ENCODE peak calls at places on chromosomes 3 and 15, in six cellular contexts. E, K, M, Z, H and V are unnamed samples.

GRCh38 chr15:78266229-78266628 is 1.9 kb downstream of the DNAJA4 start:
- DNase-seq in E (no peak), K (no peak), M (no peak), Z (no peak), H (no peak), V (no peak)

GRCh38 chr3:129336093-129336706 is 57.5 kb downstream of the HMCES start:
- DNase-seq in E (no peak), K (no peak), M (no peak), Z (no peak), H (no peak), V (no peak)

GRCh38 chr3:101676765-101677435 is at the start of gene ZBTB11:
- DNase-seq in E (peak; percentile 100), K (peak; percentile 100), M (peak; percentile 100), Z (peak; percentile 100), H (peak; percentile 100), V (peak; percentile 99)

GRCh38 chr15:75916978-75917377 is 13.3 kb downstream of the FBXO22 start:
- DNase-seq in E (no peak), K (no peak), M (no peak), Z (no peak), H (no peak), V (no peak)

GRCh38 chr3:17157713-17158112 is 273.0 kb downstream of the PLCL2 start:
- DNase-seq in E (peak; percentile 57), K (no peak), M (no peak), Z (no peak), H (no peak), V (no peak)

GRCh38 chr3:114274929-114275328 is 18.9 kb upstream of the TIGIT start:
- DNase-seq in E (peak; percentile 51), K (peak; percentile 14), M (no peak), Z (no peak), H (no peak), V (no peak)

GRCh38 chr3:4595709-4596108 is 102.6 kb downstream of the ITPR1 start:
- DNase-seq in E (no peak), K (no peak), M (no peak), Z (no peak), H (no peak), V (no peak)

GRCh38 chr3:16462679-16463078 is 50.8 kb downstream of the RFTN1 start:
- DNase-seq in E (no peak), K (no peak), M (no peak), Z (no peak), H (no peak), V (no peak)

GRCh38 chr3:125300416-125300815 is 74.7 kb downstream of the ZNF148 start:
- DNase-seq in E (peak; percentile 84), K (no peak), M (no peak), Z (no peak), H (peak; percentile 72), V (no peak)

GRCh38 chr3:47613723-47614122 is 35.1 kb upstream of the CSPG5 start:
- DNase-seq in E (no peak), K (no peak), M (no peak), Z (no peak), H (no peak), V (no peak)

GRCh38 chr3:110928016-110928662 is 143.5 kb upstream of the NECTIN3 start:
- DNase-seq in E (no peak), K (no peak), M (no peak), Z (no peak), H (no peak), V (no peak)

GRCh38 chr3:127551971-127552370 is 38.6 kb downstream of the TPRA1 start:
- DNase-seq in E (no peak), K (no peak), M (no peak), Z (no peak), H (no peak), V (no peak)
- H4K91ac ChIP-seq in E (no peak overlapping the region), K (no peak overlapping the region), M (no peak overlapping the region), Z (no peak overlapping the region), H (no peak overlapping the region), V (no peak overlapping the region)

GRCh38 chr3:34411596-34411995 is 613.2 kb downstream of the PDCD6IP start:
- DNase-seq in E (no peak), K (no peak), M (no peak), Z (no peak), H (no peak), V (no peak)
- H3K14ac ChIP-seq in E (no peak overlapping the region), K (no peak overlapping the region), M (no peak overlapping the region), Z (no peak overlapping the region), H (no peak overlapping the region), V (no peak overlapping the region)

GRCh38 chr3:149089395-149089794 is 3.1 kb upstream of the HLTF start:
- DNase-seq in E (no peak), K (no peak), M (no peak), Z (no peak), H (no peak), V (no peak)
- H2AFZ ChIP-seq in E (no peak overlapping the region), K (no peak overlapping the region), M (no peak overlapping the region), Z (no peak overlapping the region), H (no peak overlapping the region), V (no peak overlapping the region)

GRCh38 chr15:67003586-67003985 is 61.8 kb upstream of the SMAD3 start:
- DNase-seq in E (peak; percentile 53), K (peak; percentile 31), M (no peak), Z (peak; percentile 31), H (peak; percentile 93), V (no peak)
- H4K91ac ChIP-seq in E (no peak overlapping the region), K (no peak overlapping the region), M (no peak overlapping the region), Z (no peak overlapping the region), H (no peak overlapping the region), V (no peak overlapping the region)

DNA sequence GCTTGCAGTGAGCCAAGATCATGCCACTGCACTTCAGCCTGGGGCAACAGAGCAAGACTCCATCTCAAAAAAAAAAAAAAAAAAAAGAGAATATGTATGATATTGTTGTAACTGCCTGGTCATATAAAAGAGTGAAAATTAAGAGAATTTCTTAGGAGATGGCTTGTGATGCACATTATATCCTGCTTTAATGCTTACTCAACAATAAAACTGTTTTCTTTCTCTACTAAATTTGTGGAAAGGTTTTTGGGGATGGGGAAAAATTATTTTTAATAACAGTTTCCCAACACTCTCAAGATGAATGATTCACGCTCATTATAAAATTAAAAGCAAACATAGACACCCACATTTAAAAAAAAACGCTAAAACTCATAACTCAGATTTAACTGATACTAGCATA is 1163.0 kb downstream of the SI start:
- DNase-seq in E (no peak), K (no peak), M (no peak), Z (no peak), H (peak; percentile 18), V (no peak)
- H3K14ac ChIP-seq in E (no peak overlapping the region), K (no peak overlapping the region), M (no peak overlapping the region), Z (no peak overlapping the region), H (no peak overlapping the region), V (no peak overlapping the region)

GRCh38 chr15:73183071-73183470 is 130.8 kb downstream of the NEO1 start:
- DNase-seq in E (no peak), K (no peak), M (peak; percentile 9), Z (no peak), H (no peak), V (no peak)
- H2AFZ ChIP-seq in E (no peak overlapping the region), K (no peak overlapping the region), M (no peak overlapping the region), Z (no peak overlapping the region), H (no peak overlapping the region), V (no peak overlapping the region)

DNA sequence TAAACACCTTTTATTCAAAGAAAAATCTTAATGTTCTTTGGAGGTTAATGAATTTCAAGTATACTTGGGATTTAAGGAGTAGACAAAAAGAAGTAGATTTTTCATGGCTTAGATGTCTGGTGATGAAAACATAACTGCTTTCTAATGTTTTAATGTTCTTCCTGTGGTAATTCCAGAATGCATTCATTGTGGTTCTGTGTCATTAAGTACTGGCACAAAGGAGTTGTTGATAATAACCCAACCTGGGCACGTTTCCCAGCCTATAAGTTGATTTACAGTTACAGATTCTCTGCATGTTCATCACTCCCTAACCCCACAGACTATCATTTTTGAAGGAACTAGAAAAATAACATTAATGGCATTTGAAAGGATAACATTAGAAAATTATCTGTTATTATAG is 59.0 kb downstream of the TMEM108 start:
- DNase-seq in E (peak; percentile 57), K (no peak), M (no peak), Z (no peak), H (no peak), V (no peak)
- H4K91ac ChIP-seq in E (no peak overlapping the region), K (no peak overlapping the region), M (no peak overlapping the region), Z (no peak overlapping the region), H (no peak overlapping the region), V (no peak overlapping the region)

GRCh38 chr3:31525532-31525931 is 7.2 kb upstream of the STT3B start:
- DNase-seq in E (no peak), K (no peak), M (no peak), Z (no peak), H (no peak), V (no peak)
- H3K14ac ChIP-seq in E (no peak overlapping the region), K (no peak overlapping the region), M (no peak overlapping the region), Z (no peak overlapping the region), H (no peak overlapping the region), V (no peak overlapping the region)

GRCh38 chr15:88241461-88241860 is 15.1 kb downstream of the NTRK3 start:
- DNase-seq in E (no peak), K (no peak), M (no peak), Z (no peak), H (no peak), V (no peak)

GRCh38 chr15:88234711-88235110 is 21.8 kb downstream of the NTRK3 start:
- DNase-seq in E (no peak), K (no peak), M (no peak), Z (no peak), H (no peak), V (no peak)

GRCh38 chr15:88241060-88241459 is 15.5 kb downstream of the NTRK3 start:
- DNase-seq in E (no peak), K (no peak), M (no peak), Z (no peak), H (no peak), V (peak; percentile 49)

GRCh38 chr15:88242586-88242985 is 14.0 kb downstream of the NTRK3 start:
- DNase-seq in E (no peak), K (no peak), M (no peak), Z (no peak), H (no peak), V (no peak)

DNA sequence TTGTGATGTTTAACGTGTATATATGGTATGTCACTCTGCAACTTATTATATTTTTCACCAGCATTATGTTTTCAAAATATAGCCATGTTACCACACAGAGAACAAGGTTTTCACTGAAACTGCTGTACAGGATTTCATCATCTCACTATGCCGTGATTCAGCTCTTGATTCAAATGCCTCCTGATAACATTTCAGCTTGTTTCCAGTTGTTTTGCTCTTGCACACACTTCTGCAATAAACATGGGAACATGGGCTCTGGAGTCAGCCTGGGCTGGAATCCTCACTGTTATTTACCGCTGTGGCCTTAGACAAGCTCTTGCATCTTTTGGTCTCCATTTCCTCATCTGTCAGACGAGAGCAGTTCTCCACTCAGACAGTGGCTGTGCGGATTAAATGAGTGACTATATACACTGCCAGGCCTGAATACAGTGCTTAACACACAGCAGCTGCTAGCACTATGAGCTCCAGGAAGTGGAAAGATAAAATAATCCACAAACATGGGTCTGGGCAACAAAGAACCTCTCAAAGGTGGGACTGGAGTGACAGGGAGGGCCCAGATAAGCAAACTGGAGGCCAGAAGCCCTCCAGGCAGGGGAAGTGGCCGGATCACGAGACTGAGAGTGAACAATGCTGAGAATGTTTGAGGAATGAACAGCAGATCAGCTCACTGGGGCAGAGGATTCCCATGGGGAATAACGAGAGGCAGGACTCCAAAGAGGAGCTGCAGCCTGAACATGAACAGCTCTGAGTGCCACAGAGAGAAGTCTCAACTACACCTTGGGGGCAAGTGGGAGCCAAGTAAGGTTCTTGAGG is 17.7 kb downstream of the NTRK3 start:
- DNase-seq in E (peak; percentile 41), K (peak; percentile 62), M (no peak), Z (no peak), H (peak; percentile 76), V (no peak)
- H2AFZ ChIP-seq in E (no peak overlapping the region), K (no peak overlapping the region), M (no peak overlapping the region), Z (no peak overlapping the region), H (no peak overlapping the region), V (no peak overlapping the region)

GRCh38 chr3:171307988-171308387 is 152.2 kb downstream of the TNIK start:
- DNase-seq in E (no peak), K (no peak), M (no peak), Z (no peak), H (no peak), V (no peak)
- H4K91ac ChIP-seq in E (no peak overlapping the region), K (no peak overlapping the region), M (no peak overlapping the region), Z (no peak overlapping the region), H (no peak overlapping the region), V (no peak overlapping the region)